ENCODE peak calls at places on chromosome 16, in nine cellular contexts. G is left ventricle myocardium inferior; F is mesenchymal stem cell; I is tibial artery; B is naive thymus-derived CD4-positive, alpha-beta T cell; C is neural progenitor cell; U is psoas muscle; A is H9; X is transverse colon. Q is an unnamed sample.

GRCh38 chr16:2500937-2501750 is 12.6 kb upstream of the ATP6V0C start:
- DNase-seq in G (peak; percentile 87), F (peak; percentile 87), I (peak; percentile 87), B (peak; percentile 74), C (peak; percentile 91), U (peak; percentile 82), A (peak; percentile 94), X (peak; percentile 86), Q (peak; percentile 87)

GRCh38 chr16:57023541-57024249 is 34.3 kb downstream of the NLRC5 start:
- DNase-seq in G (no peak), F (no peak), I (no peak), B (peak; percentile 75), C (no peak), U (no peak), A (no peak), X (no peak), Q (no peak)

GRCh38 chr16:68429081-68429740 is 19.1 kb downstream of the SMPD3 start:
- DNase-seq in G (no peak), F (no peak), I (peak; percentile 24), B (no peak), C (no peak), U (no peak), A (no peak), X (no peak), Q (no peak)

GRCh38 chr16:47143329-47143676 is 442 bp downstream of the NETO2 start:
- DNase-seq in G (peak; percentile 47), F (peak; percentile 69), I (no peak), B (peak; percentile 22), C (peak; percentile 89), U (peak; percentile 47), A (peak; percentile 82), X (peak; percentile 76), Q (peak; percentile 86)

GRCh38 chr16:11755022-11755760 is 12.5 kb upstream of the TXNDC11 start:
- DNase-seq in G (no peak), F (no peak), I (no peak), B (no peak), C (no peak), U (no peak), A (no peak), X (no peak), Q (no peak)

GRCh38 chr16:79601092-79601977 is 798 bp upstream of the MAF start:
- DNase-seq in G (peak; percentile 67), F (peak; percentile 73), I (peak; percentile 78), B (no peak), C (peak; percentile 62), U (peak; percentile 61), A (peak; percentile 38), X (peak; percentile 72), Q (peak; percentile 55)

GRCh38 chr16:84947022-84947421 is 64.3 kb downstream of the ZDHHC7 start:
- DNase-seq in G (no peak), F (no peak), I (no peak), B (no peak), C (no peak), U (no peak), A (no peak), X (peak; percentile 58), Q (no peak)

GRCh38 chr16:2235234-2235651 is 1.0 kb upstream of the DNASE1L2 start:
- DNase-seq in G (no peak), F (no peak), I (no peak), B (no peak), C (no peak), U (no peak), A (no peak), X (no peak), Q (no peak)

GRCh38 chr16:52069866-52070265 is 477.1 kb downstream of the TOX3 start:
- DNase-seq in G (no peak), F (peak; percentile 25), I (no peak), B (no peak), C (peak; percentile 59), U (no peak), A (peak; percentile 31), X (no peak), Q (no peak)

GRCh38 chr16:54504372-54504771 is 217.8 kb upstream of the IRX3 start:
- DNase-seq in G (no peak), F (no peak), I (no peak), B (no peak), C (no peak), U (no peak), A (no peak), X (peak; percentile 19), Q (no peak)
- H3K27me3 ChIP-seq in G (no peaks in the 10 kb centered on the region), F (no peaks in the 10 kb centered on the region), I (no peaks in the 10 kb centered on the region), B (no peaks in the 10 kb centered on the region), C (no peaks in the 10 kb centered on the region), U (no peaks in the 10 kb centered on the region), A (no peaks in the 10 kb centered on the region), X (peaks cover 8% of the 10 kb centered on the region), Q (no peaks in the 10 kb centered on the region)

DNA sequence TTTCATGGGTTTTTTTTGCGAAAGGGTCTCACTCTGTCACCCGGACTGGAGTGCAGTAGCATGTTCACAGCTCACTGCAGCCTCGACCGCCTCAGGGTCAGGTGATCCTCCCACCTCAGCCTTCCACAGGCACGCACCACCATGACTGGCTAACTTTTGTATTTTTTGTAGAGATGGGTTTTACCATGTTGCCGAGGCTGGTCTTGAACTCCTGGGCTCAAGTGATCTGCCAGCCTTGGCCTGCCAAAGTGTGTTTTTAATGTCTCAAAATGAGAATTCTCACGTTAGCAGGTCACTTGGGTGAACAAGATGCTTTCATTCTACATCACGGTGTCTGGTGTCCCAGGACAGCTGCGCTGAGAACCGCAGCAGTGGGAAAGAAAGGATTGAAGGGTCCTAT is 3.2 kb downstream of the FBXO31 start:
- DNase-seq in G (peak; percentile 10), F (no peak), I (no peak), B (no peak), C (no peak), U (no peak), A (no peak), X (no peak), Q (no peak)
- H3K4me1 ChIP-seq in G (peaks cover 82% of the 10 kb centered on the region), F (peaks cover 27% of the 10 kb centered on the region), I (peaks cover 55% of the 10 kb centered on the region), B (peaks cover 16% of the 10 kb centered on the region), C (peaks cover 6% of the 10 kb centered on the region), U (peaks cover 64% of the 10 kb centered on the region), A (no peaks in the 10 kb centered on the region), X (peaks cover 53% of the 10 kb centered on the region), Q (peaks cover 45% of the 10 kb centered on the region)

GRCh38 chr16:709651-710499 is 4.3 kb upstream of the FBXL16 start:
- DNase-seq in G (no peak), F (peak; percentile 92), I (no peak), B (no peak), C (peak; percentile 83), U (no peak), A (peak; percentile 50), X (no peak), Q (peak; percentile 66)
- H3K27me3 ChIP-seq in G (peaks cover 66% of the 10 kb centered on the region), F (peaks cover 43% of the 10 kb centered on the region), I (no peaks in the 10 kb centered on the region), B (peaks cover 4% of the 10 kb centered on the region), C (peaks cover 98% of the 10 kb centered on the region), U (no peaks in the 10 kb centered on the region), A (peaks cover 21% of the 10 kb centered on the region), X (peaks cover 84% of the 10 kb centered on the region), Q (no peaks in the 10 kb centered on the region)

DNA sequence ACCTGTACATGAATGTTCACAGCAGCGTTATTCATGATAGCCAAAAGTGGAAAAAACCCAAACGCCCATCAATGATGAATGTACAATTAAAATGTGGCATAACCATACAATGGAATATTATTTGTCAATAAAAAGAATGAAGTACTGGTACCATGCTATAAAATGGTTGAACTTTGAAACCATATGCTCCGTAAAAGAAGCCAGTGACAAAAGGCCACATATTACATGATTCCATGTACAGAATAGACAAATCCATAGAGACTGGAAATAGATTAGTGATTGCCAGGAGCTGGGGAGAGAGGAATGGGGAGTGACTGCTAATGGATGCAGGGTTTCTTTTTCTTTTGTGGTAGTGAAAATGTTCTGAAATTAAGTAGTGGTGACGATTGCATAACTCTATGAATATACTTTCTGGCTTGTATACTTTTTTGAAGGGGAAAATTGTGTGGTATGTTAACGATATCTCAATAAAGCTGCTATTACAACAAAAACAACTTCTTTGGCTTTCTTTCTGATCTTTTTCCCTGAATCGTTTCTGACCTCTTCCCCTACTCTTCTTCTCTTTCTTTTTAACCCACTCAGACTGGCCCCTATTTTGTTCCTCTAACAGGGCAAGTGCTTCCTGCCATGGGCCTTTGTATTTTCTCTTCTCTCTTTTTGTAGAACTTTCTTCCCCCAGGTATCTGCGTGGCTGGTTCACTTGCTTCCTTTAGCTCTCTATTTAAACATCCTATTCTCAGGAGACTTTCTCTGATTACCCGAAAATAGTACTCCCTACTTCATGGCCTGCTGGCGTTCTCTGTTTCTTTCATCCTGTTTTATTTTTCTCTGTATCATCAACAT is 67.9 kb downstream of the FTO start:
- DNase-seq in G (no peak), F (no peak), I (no peak), B (no peak), C (no peak), U (no peak), A (no peak), X (no peak), Q (no peak)
- H3K4me1 ChIP-seq in G (peaks cover 87% of the 10 kb centered on the region), F (no peaks in the 10 kb centered on the region), I (peaks cover 63% of the 10 kb centered on the region), B (no peaks in the 10 kb centered on the region), C (peaks cover 43% of the 10 kb centered on the region), U (peaks cover 40% of the 10 kb centered on the region), A (no peaks in the 10 kb centered on the region), X (peaks cover 71% of the 10 kb centered on the region), Q (peaks cover 71% of the 10 kb centered on the region)

Q was measured in Caco-2.